ENCODE peak calls at places on chromosome 16, in five cellular contexts. A is lower leg skin, S is uterus, D is brain microvascular endothelial cell, Y is upper lobe of left lung. X is an unnamed sample.

GRCh38 chr16:4414187-4414909 is 2.0 kb downstream of the CORO7 start:
- DNase-seq in A (no peak), S (no peak), D (no peak), Y (no peak), X (no peak)

GRCh38 chr16:78490847-78491246 is 391.4 kb downstream of the WWOX start:
- DNase-seq in A (no peak), S (no peak), D (no peak), Y (no peak), X (no peak)

GRCh38 chr16:19213885-19214284 is 45.8 kb downstream of the SYT17 start:
- DNase-seq in A (no peak), S (no peak), D (no peak), Y (no peak), X (no peak)

GRCh38 chr16:10577305-10578202 is 2.8 kb downstream of the EMP2 start:
- DNase-seq in A (peak), S (no peak), D (no peak), Y (peak), X (peak)

GRCh38 chr16:74026373-74027281 is 270.0 kb upstream of the PSMD7 start:
- DNase-seq in A (no peak), S (no peak), D (no peak), Y (no peak), X (no peak)

GRCh38 chr16:47995354-47995753 is 160.4 kb downstream of the ABCC12 start:
- DNase-seq in A (no peak), S (no peak), D (no peak), Y (no peak), X (no peak)

GRCh38 chr16:55367796-55368195 is 43.8 kb downstream of the IRX6 start:
- DNase-seq in A (no peak), S (no peak), D (no peak), Y (no peak), X (peak)

GRCh38 chr16:81008151-81008789 is 1.3 kb downstream of the CENPN start:
- DNase-seq in A (no peak), S (no peak), D (no peak), Y (no peak), X (no peak)

GRCh38 chr16:78882150-78882549 is 718.4 kb downstream of the MAF start:
- DNase-seq in A (no peak), S (no peak), D (no peak), Y (no peak), X (no peak)

GRCh38 chr16:28309811-28310311 is 17.5 kb downstream of the SBK1 start:
- DNase-seq in A (no peak), S (no peak), D (no peak), Y (peak), X (no peak)

GRCh38 chr16:2715519-2715918 is 4.5 kb downstream of the PRSS27 start:
- DNase-seq in A (no peak), S (peak), D (peak), Y (peak), X (no peak)

GRCh38 chr16:28136751-28137434 is 73.4 kb upstream of the GSG1L start:
- DNase-seq in A (no peak), S (no peak), D (no peak), Y (no peak), X (no peak)

DNA sequence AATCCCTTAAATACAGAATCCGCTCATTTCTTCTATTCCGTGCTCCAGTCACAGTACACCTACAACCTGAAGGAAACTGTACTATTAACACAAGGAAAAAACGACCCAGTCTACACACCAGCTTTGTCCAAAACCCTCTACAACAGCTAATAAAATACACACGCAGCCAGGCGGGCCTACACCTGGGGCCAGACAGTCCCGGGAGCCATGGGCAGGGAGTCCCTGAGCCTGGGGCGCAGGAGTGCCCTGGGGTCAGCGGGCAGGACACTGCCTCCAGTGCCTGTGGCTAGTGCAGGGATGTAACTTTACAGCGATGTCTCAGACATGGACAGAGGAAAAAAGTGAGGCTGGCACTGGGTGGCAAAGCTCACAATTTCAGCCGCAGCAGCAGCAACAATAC is 28.5 kb downstream of the GNPTG start:
- DNase-seq in A (no peak), S (no peak), D (no peak), Y (no peak), X (no peak)
- H3K4me3 ChIP-seq in A (no peak), S (no peak), D (no peak), Y (peak), X (no peak)

GRCh38 chr16:58392215-58393137 is at the start of gene GINS3:
- DNase-seq in A (peak), S (peak), D (peak), Y (peak), X (peak)
- TF ChIP-seq CTCF in A (no peak), S (no peak), D (no peak), Y (no peak), X (no peak)

GRCh38 chr16:75250809-75251279 is 580 bp downstream of the BCAR1 start:
- DNase-seq in A (no peak), S (peak), D (no peak), Y (no peak), X (no peak)

GRCh38 chr16:75248536-75249380 is 2.7 kb downstream of the BCAR1 start:
- DNase-seq in A (no peak), S (no peak), D (no peak), Y (no peak), X (no peak)

GRCh38 chr16:75250089-75250808 is 1.2 kb downstream of the BCAR1 start:
- DNase-seq in A (no peak), S (no peak), D (no peak), Y (peak), X (no peak)

GRCh38 chr16:75248142-75248535 is 3.3 kb downstream of the BCAR1 start:
- DNase-seq in A (no peak), S (no peak), D (no peak), Y (no peak), X (no peak)

GRCh38 chr16:75249441-75249840 is 2.0 kb downstream of the BCAR1 start:
- DNase-seq in A (no peak), S (no peak), D (no peak), Y (no peak), X (no peak)
- H3K4me3 ChIP-seq in A (no peak), S (no peak), D (peak), Y (peak), X (peak)

DNA sequence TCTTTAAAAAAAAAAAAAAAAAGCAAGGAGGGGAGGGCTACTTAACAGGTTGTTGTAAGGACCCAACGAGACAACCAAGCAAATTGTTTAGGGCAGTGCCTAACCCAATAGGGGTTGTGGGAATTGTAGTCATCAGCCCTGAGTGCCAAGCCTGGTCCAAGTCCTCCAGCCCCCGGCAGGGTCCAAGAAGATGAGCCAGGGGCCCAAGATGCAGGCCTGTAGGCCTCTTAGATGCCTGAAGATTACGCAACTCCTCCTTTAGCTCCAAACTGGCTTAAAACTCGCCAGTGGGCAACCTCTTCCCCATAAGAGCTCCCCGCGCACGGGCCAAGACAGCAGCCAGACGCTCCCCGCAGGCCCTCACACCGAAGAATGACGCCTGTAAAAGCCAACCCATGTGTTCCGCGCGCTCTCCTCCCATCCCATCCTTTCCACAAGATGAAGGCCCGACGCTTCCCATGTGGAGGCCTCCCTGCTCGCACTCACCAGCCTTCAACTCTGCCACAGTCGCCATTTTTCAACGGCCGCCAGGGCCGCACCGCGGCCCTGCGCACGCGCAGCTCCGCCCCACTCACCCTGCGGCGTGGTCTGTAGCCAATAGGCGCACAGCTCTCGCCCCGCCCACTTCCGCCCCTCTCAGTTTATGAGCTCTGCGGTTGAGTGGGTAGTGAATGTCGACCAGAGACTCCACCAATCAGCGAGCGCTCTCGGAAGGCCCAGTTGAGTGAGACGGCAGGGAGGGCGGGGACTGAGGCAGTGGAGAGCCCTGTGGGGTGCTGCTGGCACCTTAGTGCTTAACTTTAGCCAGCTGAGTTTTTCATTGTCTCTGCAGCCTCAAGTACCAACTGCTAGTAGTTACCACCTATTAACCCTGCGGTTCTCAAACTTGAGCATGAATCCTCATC is at the start of gene CEP20:
- DNase-seq in A (peak), S (peak), D (peak), Y (peak), X (peak)
- TF ChIP-seq CTCF in A (no peak), S (peak), D (no peak), Y (peak), X (peak)

DNA sequence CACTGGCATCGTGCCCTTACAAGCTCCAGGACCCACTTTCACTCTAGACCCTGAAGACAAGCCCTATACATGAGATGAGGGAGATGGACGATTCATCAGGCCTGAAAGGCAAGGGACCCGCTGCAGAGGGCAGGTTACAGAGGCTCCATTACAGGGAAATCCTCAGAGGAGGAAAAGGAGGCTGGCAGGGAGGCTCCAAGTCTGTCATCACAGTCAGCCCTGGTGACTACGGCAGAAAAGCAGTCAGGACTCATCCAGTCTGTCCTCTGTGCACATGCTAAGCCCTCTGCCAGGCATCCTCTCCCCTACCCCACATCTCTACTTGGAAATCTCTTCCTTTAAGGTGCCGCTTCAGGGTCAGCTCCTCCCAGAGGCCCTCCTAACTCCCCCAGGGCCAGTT is 197.7 kb upstream of the CDH5 start:
- DNase-seq in A (no peak), S (no peak), D (no peak), Y (no peak), X (no peak)
- H3K4me3 ChIP-seq in A (no peak), S (no peak), D (no peak), Y (no peak), X (no peak)

DNA sequence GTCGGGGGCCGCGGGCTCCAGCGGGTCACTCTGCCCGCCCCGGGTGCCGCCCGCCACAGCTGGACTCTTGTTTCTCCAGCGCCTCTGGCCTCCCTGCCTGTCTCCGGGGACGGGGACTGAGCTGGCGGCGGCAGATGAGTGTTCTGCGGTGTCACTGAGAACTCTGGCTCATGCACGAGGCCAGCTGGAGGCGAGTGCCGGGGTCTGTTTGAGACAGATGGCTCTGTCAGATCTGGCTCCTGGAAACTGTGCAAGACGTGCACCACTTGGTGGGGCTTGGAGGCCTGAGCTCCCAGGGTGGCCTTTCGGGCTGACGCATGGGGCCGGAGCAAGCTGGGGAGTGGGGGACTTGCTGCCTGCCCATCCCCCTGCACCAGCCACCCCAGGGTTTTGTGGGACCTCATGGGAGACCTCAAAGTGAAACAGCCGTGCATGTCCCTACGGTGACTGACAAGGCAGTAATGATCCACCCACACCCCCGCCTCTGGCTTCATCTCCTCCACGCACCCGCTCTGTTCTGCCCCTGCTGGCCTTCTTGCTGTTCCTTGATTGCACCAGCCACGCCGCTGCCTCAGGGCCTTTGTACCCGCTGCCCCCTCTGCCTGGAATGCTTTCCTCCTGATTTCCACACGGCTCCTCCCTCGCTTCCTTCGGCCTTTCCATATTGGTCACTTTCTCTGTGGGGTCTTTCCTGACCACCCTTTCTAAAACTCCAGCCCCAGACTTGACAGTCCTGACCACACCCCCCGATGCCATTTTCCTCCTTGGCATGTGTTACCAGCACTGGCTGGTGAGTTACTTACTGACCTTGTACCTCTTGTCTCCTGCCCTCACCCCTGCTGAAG is 174.9 kb upstream of the CIBAR2 start:
- DNase-seq in A (no peak), S (no peak), D (peak), Y (peak), X (no peak)
- TF ChIP-seq CTCF in A (no peak), S (no peak), D (peak), Y (no peak), X (peak)

DNA sequence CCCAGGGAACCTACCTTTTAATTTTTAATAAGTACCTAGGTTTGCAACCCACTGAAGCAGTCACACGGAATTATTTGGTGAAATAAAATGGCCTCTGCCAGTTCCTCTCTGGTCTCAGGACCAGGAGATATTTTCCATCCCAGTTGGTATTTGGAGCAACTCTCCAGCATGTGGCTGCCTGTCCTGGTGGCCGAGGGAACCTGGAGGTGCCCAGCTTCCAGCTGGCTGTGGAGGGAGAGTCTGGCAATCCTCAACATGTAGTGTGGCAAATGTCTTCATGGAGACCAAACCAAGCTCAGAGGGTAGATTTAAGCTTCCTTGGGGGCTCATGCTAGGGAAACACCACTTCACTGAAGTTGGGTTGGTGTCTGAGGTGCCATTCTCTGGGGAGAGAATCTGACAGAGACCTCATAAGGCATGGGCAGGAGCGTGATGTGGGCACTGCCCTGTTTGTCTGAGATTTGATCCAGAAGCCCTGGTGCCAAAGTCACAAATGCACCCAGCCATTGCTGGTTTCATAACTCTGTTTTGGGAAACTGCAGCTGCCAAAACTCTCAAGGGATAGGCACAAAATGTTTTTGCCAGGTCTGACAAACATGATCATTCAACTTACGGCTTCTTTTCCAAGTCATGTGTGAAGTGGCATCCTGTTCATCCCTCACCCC is 2.8 kb downstream of the MT1X start:
- DNase-seq in A (no peak), S (no peak), D (no peak), Y (no peak), X (no peak)
- H3K4me3 ChIP-seq in A (no peak), S (no peak), D (no peak), Y (peak), X (no peak)

X was measured in AG04449.